ENCODE peak calls at places on chromosomes 1 and 21, in seven cellular contexts. R is stimulated activated CD4-positive, alpha-beta T cell treated with anti-CD3 and anti-CD28 coated beads, Interleukin-1b, Interleukin-23, amount 100 ng/mL, for 4 hours; V is NCI-H2029; F is lower lobe of right lung; G is HuH-7.5; U is HS-5; D is epithelial cell of prostate. L is an unnamed sample.

GRCh38 chr21:33980276-33980916 is 64.8 kb upstream of the ATP5PO start:
- DNase-seq in R (no peak), V (no peak), F (no peak), G (no peak), U (no peak), D (no peak), L (no peak)

GRCh38 chr1:236137285-236137852 is 5.0 kb upstream of the GPR137B start:
- DNase-seq in R (no peak), V (no peak), F (no peak), G (no peak), U (no peak), D (no peak), L (no peak)

GRCh38 chr21:43913928-43914327 is 48.9 kb downstream of the AGPAT3 start:
- DNase-seq in R (no peak), V (no peak), F (no peak), G (no peak), U (no peak), D (no peak), L (no peak)

GRCh38 chr1:191240925-191241324 is 763.3 kb upstream of the BRINP3 start:
- DNase-seq in R (no peak), V (no peak), F (no peak), G (no peak), U (peak), D (no peak), L (no peak)

GRCh38 chr1:27119270-27119618 is 35.7 kb downstream of the SLC9A1 start:
- DNase-seq in R (no peak), V (no peak), F (no peak), G (no peak), U (no peak), D (no peak), L (no peak)

GRCh38 chr1:97864615-97865014 is 56.2 kb downstream of the DPYD start:
- DNase-seq in R (no peak), V (no peak), F (no peak), G (no peak), U (no peak), D (no peak), L (no peak)

GRCh38 chr1:95407864-95408291 is 173.9 kb downstream of the RWDD3 start:
- DNase-seq in R (no peak), V (no peak), F (no peak), G (no peak), U (no peak), D (no peak), L (no peak)

GRCh38 chr21:29696947-29697346 is 242.8 kb downstream of the GRIK1 start:
- DNase-seq in R (no peak), V (no peak), F (no peak), G (no peak), U (no peak), D (no peak), L (no peak)

GRCh38 chr1:205633421-205633976 is 1.7 kb upstream of the ELK4 start:
- DNase-seq in R (no peak), V (no peak), F (no peak), G (no peak), U (no peak), D (no peak), L (no peak)

GRCh38 chr21:35178812-35179211 is 129.7 kb upstream of the RUNX1 start:
- DNase-seq in R (no peak), V (no peak), F (no peak), G (no peak), U (peak), D (peak), L (no peak)

GRCh38 chr1:66542811-66543767 is 9.1 kb downstream of the SGIP1 start:
- DNase-seq in R (no peak), V (peak), F (no peak), G (no peak), U (peak), D (no peak), L (no peak)

GRCh38 chr1:9905010-9905409 is 5.1 kb downstream of the CTNNBIP1 start:
- DNase-seq in R (no peak), V (no peak), F (no peak), G (no peak), U (no peak), D (no peak), L (no peak)

GRCh38 chr1:8164670-8165069 is 138.6 kb upstream of the ERRFI1 start:
- DNase-seq in R (no peak), V (no peak), F (no peak), G (no peak), U (no peak), D (no peak), L (no peak)

GRCh38 chr21:25764065-25764464 is 29.3 kb downstream of the GABPA start:
- DNase-seq in R (no peak), V (no peak), F (no peak), G (no peak), U (no peak), D (no peak), L (no peak)

GRCh38 chr1:67468066-67468718 is 38.0 kb upstream of the SERBP1 start:
- DNase-seq in R (no peak), V (no peak), F (no peak), G (no peak), U (no peak), D (no peak), L (no peak)

GRCh38 chr1:218656301-218657037 is 311.3 kb downstream of the TGFB2 start:
- DNase-seq in R (no peak), V (no peak), F (no peak), G (no peak), U (no peak), D (no peak), L (no peak)

GRCh38 chr1:224730540-224730939 is 114.4 kb downstream of the CNIH3 start:
- DNase-seq in R (no peak), V (no peak), F (no peak), G (no peak), U (no peak), D (no peak), L (no peak)

GRCh38 chr1:200496937-200497336 is 87.1 kb upstream of the ZNF281 start:
- DNase-seq in R (no peak), V (no peak), F (no peak), G (no peak), U (no peak), D (no peak), L (no peak)

GRCh38 chr21:35408401-35408800 is 359.3 kb upstream of the RUNX1 start:
- DNase-seq in R (no peak), V (no peak), F (no peak), G (no peak), U (no peak), D (no peak), L (no peak)

GRCh38 chr1:78587213-78587612 is 33.0 kb upstream of the IFI44L start:
- DNase-seq in R (no peak), V (no peak), F (no peak), G (no peak), U (no peak), D (no peak), L (no peak)

GRCh38 chr1:205700865-205701401 is 20.6 kb upstream of the SLC45A3 start:
- DNase-seq in R (no peak), V (no peak), F (no peak), G (no peak), U (no peak), D (no peak), L (no peak)

GRCh38 chr1:1573843-1574720 is 581 bp downstream of the SSU72 start:
- DNase-seq in R (no peak), V (peak), F (peak), G (peak), U (no peak), D (no peak), L (no peak)

GRCh38 chr1:25821630-25822091 is 1.9 kb downstream of the MTFR1L start:
- DNase-seq in R (no peak), V (no peak), F (no peak), G (no peak), U (no peak), D (no peak), L (no peak)

GRCh38 chr21:27649746-27650145 is 682.9 kb upstream of the ADAMTS5 start:
- DNase-seq in R (no peak), V (no peak), F (no peak), G (no peak), U (no peak), D (no peak), L (no peak)

GRCh38 chr1:154420172-154420571 is 15.0 kb downstream of the IL6R start:
- DNase-seq in R (peak), V (peak), F (peak), G (no peak), U (peak), D (no peak), L (peak)

GRCh38 chr1:226126824-226127591 is 59.5 kb downstream of the ACBD3 start:
- DNase-seq in R (no peak), V (no peak), F (no peak), G (no peak), U (no peak), D (peak), L (no peak)

GRCh38 chr21:31235671-31236450 is 108.2 kb downstream of the TIAM1 start:
- DNase-seq in R (no peak), V (peak), F (no peak), G (no peak), U (no peak), D (peak), L (peak)

GRCh38 chr1:175192111-175192629 is 406 bp downstream of the KIAA0040 start:
- DNase-seq in R (peak), V (no peak), F (peak), G (peak), U (no peak), D (no peak), L (no peak)

GRCh38 chr1:22773981-22774471 is 63.4 kb downstream of the EPHB2 start:
- DNase-seq in R (no peak), V (no peak), F (no peak), G (no peak), U (no peak), D (no peak), L (no peak)

GRCh38 chr1:158071106-158071505 is 77.7 kb downstream of the KIRREL1 start:
- DNase-seq in R (no peak), V (no peak), F (no peak), G (no peak), U (no peak), D (no peak), L (no peak)

GRCh38 chr1:3919706-3920105 is 19.6 kb upstream of the C1orf174 start:
- DNase-seq in R (no peak), V (no peak), F (peak), G (no peak), U (no peak), D (no peak), L (no peak)

GRCh38 chr1:92843429-92844352 is 11.9 kb downstream of the RPL5 start:
- DNase-seq in R (no peak), V (no peak), F (no peak), G (no peak), U (no peak), D (no peak), L (no peak)